ENCODE peak calls at places on chromosomes 4 and X, in ten cellular contexts. R, Z, Y, F, W, T, Q, J, B and H are unnamed samples.

GRCh38 chrX:44945736-44946135 is 72.7 kb downstream of the KDM6A start:
- DNase-seq in R (no peak), Z (no peak), Y (no peak), F (no peak), W (no peak), T (peak), Q (peak), J (no peak), B (peak), H (no peak)

GRCh38 chr4:183738081-183738673 is 79.1 kb downstream of the TRAPPC11 start:
- DNase-seq in R (no peak), Z (peak), Y (no peak), F (no peak), W (no peak), T (no peak), Q (no peak), J (no peak), B (no peak), H (no peak)

GRCh38 chr4:73740353-73740778 is at the start of gene CXCL8:
- DNase-seq in R (peak), Z (peak), Y (peak), F (peak), W (peak), T (peak), Q (peak), J (peak), B (peak), H (no peak)

GRCh38 chr4:148539387-148539786 is 97.2 kb upstream of the NR3C2 start:
- DNase-seq in R (no peak), Z (no peak), Y (no peak), F (peak), W (no peak), T (no peak), Q (peak), J (no peak), B (no peak), H (no peak)

GRCh38 chr4:72112514-72113156 is 80.8 kb downstream of the NPFFR2 start:
- DNase-seq in R (no peak), Z (peak), Y (no peak), F (no peak), W (peak), T (peak), Q (no peak), J (no peak), B (peak), H (no peak)

GRCh38 chr4:127632420-127633403 is at the start of gene INTU:
- DNase-seq in R (peak), Z (peak), Y (peak), F (peak), W (peak), T (peak), Q (peak), J (peak), B (peak), H (peak)

GRCh38 chr4:47835489-47835888 is 2.4 kb downstream of the CORIN start:
- DNase-seq in R (no peak), Z (no peak), Y (no peak), F (no peak), W (no peak), T (no peak), Q (peak), J (no peak), B (no peak), H (no peak)

GRCh38 chrX:57587607-57588006 is 4.2 kb upstream of the ZXDB start:
- DNase-seq in R (no peak), Z (no peak), Y (no peak), F (no peak), W (no peak), T (no peak), Q (no peak), J (no peak), B (no peak), H (no peak)

GRCh38 chr4:15117270-15117946 is 115.1 kb downstream of the CPEB2 start:
- DNase-seq in R (no peak), Z (no peak), Y (no peak), F (no peak), W (no peak), T (no peak), Q (no peak), J (no peak), B (no peak), H (no peak)

GRCh38 chr4:128596115-128596514 is 213.4 kb upstream of the JADE1 start:
- DNase-seq in R (peak), Z (no peak), Y (no peak), F (no peak), W (no peak), T (no peak), Q (no peak), J (no peak), B (no peak), H (no peak)

GRCh38 chr4:109943745-109944144 is 31.1 kb downstream of the EGF start:
- DNase-seq in R (no peak), Z (no peak), Y (no peak), F (no peak), W (no peak), T (no peak), Q (no peak), J (no peak), B (no peak), H (no peak)

GRCh38 chrX:16484338-16484737 is 165.6 kb upstream of the S100G start:
- DNase-seq in R (no peak), Z (peak), Y (no peak), F (no peak), W (peak), T (no peak), Q (no peak), J (no peak), B (no peak), H (peak)

GRCh38 chr4:2507259-2507658 is 29.2 kb upstream of the FAM193A start:
- DNase-seq in R (no peak), Z (no peak), Y (no peak), F (no peak), W (no peak), T (peak), Q (no peak), J (no peak), B (no peak), H (no peak)

GRCh38 chrX:39894626-39895025 is 203.1 kb downstream of the BCOR start:
- DNase-seq in R (peak), Z (no peak), Y (no peak), F (peak), W (no peak), T (no peak), Q (no peak), J (no peak), B (no peak), H (no peak)

GRCh38 chr4:78057600-78058560 is 757 bp downstream of the FRAS1 start:
- DNase-seq in R (peak), Z (peak), Y (peak), F (peak), W (no peak), T (no peak), Q (peak), J (peak), B (peak), H (peak)

GRCh38 chr4:40308528-40309122 is 26.5 kb upstream of the CHRNA9 start:
- DNase-seq in R (no peak), Z (no peak), Y (no peak), F (no peak), W (no peak), T (no peak), Q (peak), J (no peak), B (no peak), H (no peak)

GRCh38 chr4:15655223-15656037 is at the start of gene FBXL5:
- DNase-seq in R (peak), Z (peak), Y (peak), F (peak), W (no peak), T (peak), Q (peak), J (peak), B (peak), H (peak)

GRCh38 chr4:118790544-118790943 is 45.4 kb downstream of the SEC24D start:
- DNase-seq in R (no peak), Z (peak), Y (no peak), F (no peak), W (no peak), T (no peak), Q (no peak), J (no peak), B (no peak), H (no peak)

GRCh38 chr4:85806346-85806745 is 331.4 kb downstream of the ARHGAP24 start:
- DNase-seq in R (no peak), Z (no peak), Y (no peak), F (no peak), W (no peak), T (no peak), Q (no peak), J (no peak), B (no peak), H (no peak)

GRCh38 chr4:125115941-125116340 is 198.8 kb upstream of the FAT4 start:
- DNase-seq in R (no peak), Z (no peak), Y (no peak), F (no peak), W (no peak), T (no peak), Q (no peak), J (no peak), B (no peak), H (no peak)

GRCh38 chr4:156956359-156956758 is 15.2 kb downstream of the PDGFC start:
- DNase-seq in R (no peak), Z (no peak), Y (no peak), F (no peak), W (no peak), T (no peak), Q (no peak), J (no peak), B (no peak), H (no peak)

GRCh38 chr4:173333658-173334084 is 487 bp downstream of the HMGB2 start:
- DNase-seq in R (peak), Z (no peak), Y (peak), F (peak), W (no peak), T (peak), Q (peak), J (peak), B (peak), H (peak)

GRCh38 chrX:140432328-140433025 is 72.4 kb downstream of the SOX3 start:
- DNase-seq in R (peak), Z (no peak), Y (peak), F (no peak), W (no peak), T (no peak), Q (no peak), J (no peak), B (no peak), H (no peak)

GRCh38 chr4:87461281-87461700 is 38.9 kb downstream of the NUDT9 start:
- DNase-seq in R (no peak), Z (no peak), Y (no peak), F (no peak), W (no peak), T (no peak), Q (no peak), J (no peak), B (no peak), H (no peak)

GRCh38 chr4:91488946-91489345 is 814.8 kb upstream of the GRID2 start:
- DNase-seq in R (no peak), Z (no peak), Y (no peak), F (no peak), W (no peak), T (no peak), Q (no peak), J (no peak), B (no peak), H (no peak)

GRCh38 chr4:12692815-12693214 is 791.3 kb downstream of the RAB28 start:
- DNase-seq in R (no peak), Z (no peak), Y (no peak), F (no peak), W (no peak), T (no peak), Q (no peak), J (no peak), B (no peak), H (no peak)

GRCh38 chr4:98662055-98662453 is 3.6 kb upstream of the TSPAN5 start:
- DNase-seq in R (no peak), Z (no peak), Y (no peak), F (no peak), W (no peak), T (no peak), Q (no peak), J (no peak), B (no peak), H (no peak)

GRCh38 chr4:158428242-158428641 is 93.4 kb upstream of the RXFP1 start:
- DNase-seq in R (no peak), Z (peak), Y (no peak), F (no peak), W (no peak), T (no peak), Q (no peak), J (no peak), B (no peak), H (no peak)

GRCh38 chrX:134622056-134622812 is 36.0 kb downstream of the PLAC1 start:
- DNase-seq in R (no peak), Z (peak), Y (no peak), F (no peak), W (peak), T (peak), Q (peak), J (no peak), B (no peak), H (no peak)

GRCh38 chrX:22135994-22136684 is 104.0 kb downstream of the PHEX start:
- DNase-seq in R (no peak), Z (peak), Y (peak), F (no peak), W (peak), T (peak), Q (peak), J (no peak), B (peak), H (no peak)

GRCh38 chr4:7299051-7299907 is 106.9 kb downstream of the SORCS2 start:
- DNase-seq in R (no peak), Z (no peak), Y (no peak), F (no peak), W (no peak), T (no peak), Q (no peak), J (no peak), B (no peak), H (no peak)

GRCh38 chr4:1449475-1449832 is 43.2 kb upstream of the NKX1-1 start:
- DNase-seq in R (peak), Z (no peak), Y (no peak), F (no peak), W (no peak), T (no peak), Q (no peak), J (no peak), B (no peak), H (no peak)

GRCh38 chr4:1449833-1450741 is 43.8 kb upstream of the NKX1-1 start:
- DNase-seq in R (peak), Z (no peak), Y (no peak), F (no peak), W (no peak), T (no peak), Q (no peak), J (peak), B (no peak), H (no peak)

GRCh38 chr4:1447676-1448588 is 41.7 kb upstream of the NKX1-1 start:
- DNase-seq in R (peak), Z (no peak), Y (no peak), F (no peak), W (no peak), T (no peak), Q (no peak), J (no peak), B (no peak), H (peak)

GRCh38 chr4:1446502-1447153 is 40.4 kb upstream of the NKX1-1 start:
- DNase-seq in R (no peak), Z (no peak), Y (no peak), F (no peak), W (no peak), T (no peak), Q (no peak), J (no peak), B (no peak), H (no peak)

DNA sequence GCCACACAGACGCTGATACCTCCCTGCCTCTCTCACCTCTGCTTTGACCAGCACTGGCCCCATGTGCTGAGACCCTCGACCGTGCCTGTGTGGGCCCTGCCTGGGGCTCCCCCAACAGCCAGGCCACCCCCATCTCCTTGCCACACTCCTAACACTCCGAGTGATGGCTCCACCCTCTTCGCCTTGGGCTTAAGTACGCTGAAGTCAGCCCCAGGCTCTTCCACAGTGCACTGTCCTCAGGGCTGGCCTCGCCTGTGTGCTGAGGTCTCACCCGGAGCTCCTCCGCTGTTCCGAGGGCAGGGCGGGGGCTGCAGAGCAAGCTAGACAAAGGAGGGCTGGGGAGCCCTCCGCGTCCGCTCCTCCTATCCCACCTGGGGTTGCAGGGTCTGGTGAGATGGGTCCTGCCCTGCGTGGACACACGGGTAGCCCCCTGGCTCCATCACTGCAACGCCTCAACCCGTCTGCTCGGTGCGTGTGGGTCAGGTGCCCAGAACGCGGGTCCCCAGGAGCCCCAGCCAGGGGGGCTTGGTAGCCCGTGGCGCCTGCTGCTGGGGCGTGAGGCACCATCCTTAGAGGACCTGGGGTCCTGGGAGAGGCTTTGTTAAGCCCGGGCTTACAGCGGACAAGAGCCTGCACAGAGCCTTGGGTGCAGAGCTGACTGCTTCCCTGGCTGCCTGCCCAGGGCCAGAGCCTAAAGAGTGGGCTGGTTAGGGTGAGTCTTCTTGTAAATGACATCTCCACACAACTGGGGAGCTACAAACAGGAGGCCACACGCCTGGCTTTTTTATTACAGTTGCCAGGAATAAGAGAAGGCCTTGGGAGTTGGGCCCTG is 42.6 kb upstream of the NKX1-1 start:
- DNase-seq in R (peak), Z (no peak), Y (no peak), F (no peak), W (no peak), T (no peak), Q (no peak), J (no peak), B (no peak), H (peak)
- TF ChIP-seq POLR2AphosphoS5 in R (no peak), Z (no peak), Y (no peak), F (no peak), W (no peak), T (no peak), Q (no peak), J (no peak), B (no peak), H (no peak)

DNA sequence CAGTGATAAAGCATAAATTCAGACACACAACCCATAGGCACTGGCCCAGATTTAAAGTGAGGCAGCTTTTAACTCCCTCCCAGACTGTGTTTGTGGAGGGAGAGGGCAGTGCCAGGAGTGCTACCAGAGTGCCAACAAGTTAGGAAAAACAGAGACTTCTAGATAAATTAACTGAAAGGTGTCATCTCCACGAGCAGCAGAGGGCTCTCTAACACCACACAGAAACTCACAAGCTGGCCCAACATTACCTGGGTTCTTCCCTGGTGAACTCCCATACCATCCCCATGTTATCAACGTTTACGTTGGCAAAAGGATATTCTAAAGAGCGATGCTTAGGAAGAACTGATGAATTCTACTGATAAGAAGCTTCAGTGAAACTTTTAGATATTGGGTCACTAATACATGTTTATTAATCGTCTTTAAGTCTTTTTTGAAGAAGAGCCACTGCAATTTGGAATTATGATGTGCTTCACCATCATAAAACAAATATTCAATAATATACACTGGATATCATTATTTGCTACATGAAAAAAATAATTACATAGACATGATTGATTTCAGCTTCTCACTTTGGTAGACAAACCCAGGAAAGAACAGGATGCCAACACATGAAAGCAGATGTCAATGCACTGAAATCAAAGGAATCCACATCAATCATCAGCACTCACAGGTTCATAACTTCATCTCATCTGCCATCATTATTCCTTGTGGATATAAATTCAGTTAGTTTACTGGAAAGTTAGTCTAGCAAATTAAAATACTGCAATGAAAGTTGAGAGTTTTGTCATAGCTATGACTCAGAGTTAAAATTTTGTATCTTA is 121.2 kb upstream of the NAP1L5 start:
- DNase-seq in R (peak), Z (peak), Y (no peak), F (peak), W (peak), T (no peak), Q (peak), J (no peak), B (peak), H (no peak)
- H3K4me3 ChIP-seq in R (no peak), Z (no peak), Y (peak), F (no peak), W (no peak), T (no peak), Q (no peak), J (no peak), B (peak), H (no peak)

GRCh38 chr4:88964450-88964849 is 92.5 kb downstream of the FAM13A start:
- DNase-seq in R (no peak), Z (peak), Y (no peak), F (no peak), W (peak), T (no peak), Q (no peak), J (no peak), B (no peak), H (no peak)

GRCh38 chr4:88965053-88965452 is 91.9 kb downstream of the FAM13A start:
- DNase-seq in R (no peak), Z (no peak), Y (no peak), F (no peak), W (no peak), T (no peak), Q (no peak), J (no peak), B (no peak), H (no peak)

GRCh38 chr4:88969271-88969670 is 87.7 kb downstream of the FAM13A start:
- DNase-seq in R (no peak), Z (no peak), Y (no peak), F (no peak), W (no peak), T (no peak), Q (no peak), J (no peak), B (peak), H (no peak)

GRCh38 chr4:88969746-88970145 is 87.2 kb downstream of the FAM13A start:
- DNase-seq in R (no peak), Z (no peak), Y (no peak), F (no peak), W (no peak), T (no peak), Q (no peak), J (no peak), B (no peak), H (no peak)

DNA sequence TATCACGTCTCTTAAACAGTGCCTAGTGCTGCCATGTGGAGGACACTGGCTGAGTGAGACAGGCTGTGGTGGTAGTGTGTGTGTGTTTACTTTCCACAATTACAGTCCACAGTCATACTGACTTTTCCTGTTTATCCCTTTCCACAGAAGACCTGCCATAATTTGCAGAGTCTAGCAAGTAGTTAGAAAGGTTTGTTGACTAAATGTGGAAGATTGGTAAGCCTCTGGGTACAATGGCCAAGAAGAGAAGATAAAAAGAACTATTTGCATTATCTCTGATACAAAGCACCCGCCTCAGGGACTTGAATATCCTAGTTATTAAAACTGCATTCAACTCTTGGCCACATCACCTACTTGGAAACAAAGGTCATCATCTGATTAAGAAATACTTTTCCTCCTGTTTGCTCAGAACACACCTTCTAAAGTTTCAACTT is 89.1 kb downstream of the FAM13A start:
- DNase-seq in R (no peak), Z (no peak), Y (no peak), F (no peak), W (no peak), T (no peak), Q (no peak), J (no peak), B (no peak), H (no peak)
- TF ChIP-seq POLR2AphosphoS5 in R (peak), Z (no peak), Y (no peak), F (no peak), W (no peak), T (no peak), Q (no peak), J (no peak), B (no peak), H (no peak)

GRCh38 chr4:170109586-170110289 is 20.0 kb upstream of the AADAT start:
- DNase-seq in R (no peak), Z (no peak), Y (no peak), F (no peak), W (no peak), T (no peak), Q (no peak), J (no peak), B (no peak), H (no peak)
- H3K4me3 ChIP-seq in R (no peak), Z (no peak), Y (peak), F (no peak), W (no peak), T (no peak), Q (no peak), J (no peak), B (no peak), H (no peak)

GRCh38 chrX:103999234-103999633 is 14.3 kb downstream of the H2BW1 start:
- DNase-seq in R (no peak), Z (no peak), Y (no peak), F (no peak), W (no peak), T (no peak), Q (peak), J (no peak), B (no peak), H (no peak)
- TF ChIP-seq POLR2AphosphoS5 in R (no peak), Z (no peak), Y (no peak), F (no peak), W (no peak), T (no peak), Q (no peak), J (no peak), B (no peak), H (no peak)